ENCODE peak calls at places on chromosomes 7 and 10, in six cellular contexts. Y is retinal pigment epithelial cell; S is HFFc6; P is central memory CD4-positive, alpha-beta T cell; C is stimulated activated CD4-positive, alpha-beta T cell treated with anti-CD3 and anti-CD28 coated beads, Interleukin-1b, Interleukin-23, amount 100 ng/mL, for 4 hours; O is thyroid gland. V is an unnamed sample.

GRCh38 chr7:64875258-64875657 is 27.8 kb upstream of the ZNF273 start:
- DNase-seq in Y (no peak), S (no peak), O (no peak), C (no peak), P (no peak), V (no peak)

GRCh38 chr7:90337106-90337505 is 9.4 kb upstream of the GTPBP10 start:
- DNase-seq in P (no peak), O (no peak), C (no peak), S (no peak), Y (no peak), V (no peak)

GRCh38 chr7:73397936-73398335 is 35.6 kb upstream of the FZD9 start:
- DNase-seq in P (no peak), C (no peak), Y (no peak), S (no peak), O (no peak), V (no peak)

GRCh38 chr7:151459726-151460473 is 20.0 kb upstream of the CRYGN start:
- DNase-seq in C (no peak), S (peak; percentile 85), Y (peak; percentile 93), O (peak; percentile 87), P (no peak), V (no peak)

GRCh38 chr7:116227678-116228239 is 17.4 kb downstream of the TES start:
- DNase-seq in S (peak; percentile 72), P (no peak), O (no peak), Y (no peak), C (no peak), V (no peak)

GRCh38 chr7:98617051-98617959 is at the start of gene NPTX2:
- DNase-seq in S (no peak), Y (no peak), P (no peak), C (no peak), O (no peak), V (no peak)

GRCh38 chr7:4042402-4042801 is 639.7 kb upstream of the FOXK1 start:
- DNase-seq in C (no peak), O (no peak), S (no peak), Y (peak; percentile 48), P (no peak), V (no peak)

GRCh38 chr10:71265201-71265575 is 52.8 kb downstream of the UNC5B start:
- DNase-seq in P (no peak), C (no peak), O (no peak), S (no peak), Y (no peak), V (no peak)

GRCh38 chr7:30563326-30563942 is 31.2 kb upstream of the GARS1 start:
- DNase-seq in Y (no peak), S (peak; percentile 21), O (peak; percentile 23), P (no peak), C (no peak), V (no peak)

GRCh38 chr10:34723746-34724145 is 91.3 kb downstream of the PARD3 start:
- DNase-seq in P (no peak), C (no peak), O (peak; percentile 49), S (peak; percentile 61), Y (no peak), V (no peak)

GRCh38 chr7:82389847-82390246 is 53.7 kb downstream of the CACNA2D1 start:
- DNase-seq in Y (no peak), O (no peak), C (no peak), S (no peak), P (no peak), V (no peak)

GRCh38 chr10:42488416-42488815 is 150.0 kb downstream of the ZNF33B start:
- DNase-seq in S (peak; percentile 57), O (no peak), C (no peak), Y (no peak), P (no peak), V (no peak)

GRCh38 chr7:53661645-53662217 is 626.3 kb downstream of the POM121L12 start:
- DNase-seq in S (no peak), Y (no peak), P (no peak), C (no peak), O (no peak), V (no peak)

GRCh38 chr10:4663162-4663992 is 162.6 kb upstream of the AKR1E2 start:
- DNase-seq in P (no peak), Y (peak; percentile 100), O (peak; percentile 80), C (no peak), S (peak; percentile 98), V (no peak)

GRCh38 chr7:50470250-50471163 is 20.4 kb upstream of the FIGNL1 start:
- DNase-seq in O (no peak), Y (no peak), C (no peak), P (no peak), S (no peak), V (no peak)

GRCh38 chr7:137878333-137878961 is 31.7 kb upstream of the DGKI start:
- DNase-seq in P (no peak), O (peak; percentile 73), C (no peak), S (peak; percentile 23), Y (peak; percentile 98), V (no peak)

GRCh38 chr10:28879875-28880381 is 202.6 kb downstream of the BAMBI start:
- DNase-seq in P (no peak), S (no peak), O (no peak), C (no peak), Y (no peak), V (no peak)

GRCh38 chr10:48608279-48608681 is 3.4 kb upstream of the ARHGAP22 start:
- DNase-seq in C (no peak), Y (no peak), O (peak; percentile 48), S (no peak), P (no peak), V (no peak)

GRCh38 chr7:97506728-97507127 is 225.2 kb upstream of the TAC1 start:
- DNase-seq in S (no peak), P (no peak), C (no peak), O (no peak), Y (no peak), V (no peak)

GRCh38 chr10:69481280-69481679 is 30.0 kb downstream of the TSPAN15 start:
- DNase-seq in C (no peak), S (no peak), O (no peak), Y (peak; percentile 61), P (no peak), V (no peak)

GRCh38 chr10:48457949-48458661 is 146.8 kb downstream of the ARHGAP22 start:
- DNase-seq in S (no peak), P (no peak), Y (no peak), C (no peak), O (no peak), V (no peak)

GRCh38 chr10:116256749-116257259 is 16.2 kb downstream of the GFRA1 start:
- DNase-seq in O (no peak), S (no peak), P (no peak), Y (no peak), C (no peak), V (no peak)

GRCh38 chr10:46233101-46233500 is 53.7 kb upstream of the ANTXRL start:
- DNase-seq in C (no peak), Y (no peak), O (no peak), P (no peak), S (no peak), V (no peak)

GRCh38 chr10:5818894-5819293 is 5.7 kb upstream of the GDI2 start:
- DNase-seq in O (no peak), Y (no peak), S (no peak), P (no peak), C (no peak), V (no peak)

GRCh38 chr7:135980665-135981180 is 3.6 kb upstream of the MTPN start:
- DNase-seq in Y (no peak), P (peak; percentile 86), O (no peak), C (no peak), S (peak; percentile 47), V (no peak)

GRCh38 chr7:77904252-77904651 is 105.7 kb downstream of the PHTF2 start:
- DNase-seq in S (no peak), Y (no peak), C (no peak), O (no peak), P (no peak), V (no peak)

GRCh38 chr7:14332155-14332554 is 342.7 kb upstream of the ETV1 start:
- DNase-seq in O (no peak), P (no peak), S (no peak), Y (peak; percentile 9), C (no peak), V (no peak)

GRCh38 chr7:107355616-107356015 is 114.2 kb upstream of the GPR22 start:
- DNase-seq in Y (no peak), C (no peak), O (no peak), S (peak; percentile 24), P (no peak), V (no peak)

GRCh38 chr10:5466451-5466996 is 32.8 kb downstream of the CALML5 start:
- DNase-seq in S (peak; percentile 87), O (peak; percentile 94), C (no peak), P (no peak), Y (no peak), V (no peak)

GRCh38 chr10:21831986-21832735 is 171.4 kb downstream of the DNAJC1 start:
- DNase-seq in Y (no peak), S (peak; percentile 38), O (no peak), C (no peak), P (no peak), V (no peak)

GRCh38 chr7:24820730-24821044 is 63.4 kb upstream of the GSDME start:
- DNase-seq in S (peak; percentile 92), Y (no peak), O (no peak), C (no peak), P (no peak), V (no peak)

GRCh38 chr10:13815766-13816165 is 229.0 kb downstream of the PRPF18 start:
- DNase-seq in Y (no peak), C (no peak), S (peak; percentile 79), P (no peak), O (no peak), V (no peak)

GRCh38 chr7:43647314-43647691 is 64.4 kb downstream of the STK17A start:
- DNase-seq in S (peak; percentile 61), C (no peak), P (no peak), Y (no peak), O (no peak), V (no peak)

V was measured in KG1.